ENCODE peak calls at places on chromosome 21, in ten cellular contexts. One of them, this sample, is unnamed.

GRCh38 chr21:31403596-31404333 is 59.7 kb upstream of the TIAM1 start:
- DNase-seq in thyroid gland: no peak
- DNase-seq in activated T-cell treated with anti-CD3 and anti-CD28 coated beads, Interleukin-2, amount 50 U/mL, for 72 hours: no peak
- DNase-seq in T-cell: no peak
- DNase-seq in NCI-H510A: no peak
- DNase-seq in GOT3: no peak
- DNase-seq in head of caudate nucleus: no peak
- DNase-seq in activated CD4-positive, alpha-beta T cell treated with anti-CD3 and anti-CD28 coated beads for 36 hours: no peak
- DNase-seq in HEK293T: peak
- DNase-seq in left colon: no peak
- DNase-seq in this sample: no peak

GRCh38 chr21:34593423-34593822 is 21.5 kb downstream of the RCAN1 start:
- DNase-seq in thyroid gland: no peak
- DNase-seq in activated T-cell treated with anti-CD3 and anti-CD28 coated beads, Interleukin-2, amount 50 U/mL, for 72 hours: no peak
- DNase-seq in T-cell: no peak
- DNase-seq in NCI-H510A: peak
- DNase-seq in GOT3: no peak
- DNase-seq in head of caudate nucleus: no peak
- DNase-seq in activated CD4-positive, alpha-beta T cell treated with anti-CD3 and anti-CD28 coated beads for 36 hours: no peak
- DNase-seq in HEK293T: no peak
- DNase-seq in left colon: no peak
- DNase-seq in this sample: no peak

GRCh38 chr21:41825216-41825615 is 53.9 kb downstream of the PRDM15 start:
- DNase-seq in thyroid gland: no peak
- DNase-seq in activated T-cell treated with anti-CD3 and anti-CD28 coated beads, Interleukin-2, amount 50 U/mL, for 72 hours: no peak
- DNase-seq in T-cell: no peak
- DNase-seq in NCI-H510A: peak
- DNase-seq in GOT3: no peak
- DNase-seq in head of caudate nucleus: no peak
- DNase-seq in activated CD4-positive, alpha-beta T cell treated with anti-CD3 and anti-CD28 coated beads for 36 hours: no peak
- DNase-seq in HEK293T: no peak
- DNase-seq in left colon: no peak
- DNase-seq in this sample: no peak

GRCh38 chr21:26909972-26910371 is 56.9 kb downstream of the ADAMTS5 start:
- DNase-seq in thyroid gland: peak
- DNase-seq in activated T-cell treated with anti-CD3 and anti-CD28 coated beads, Interleukin-2, amount 50 U/mL, for 72 hours: no peak
- DNase-seq in T-cell: no peak
- DNase-seq in NCI-H510A: no peak
- DNase-seq in GOT3: no peak
- DNase-seq in head of caudate nucleus: no peak
- DNase-seq in activated CD4-positive, alpha-beta T cell treated with anti-CD3 and anti-CD28 coated beads for 36 hours: no peak
- DNase-seq in HEK293T: no peak
- DNase-seq in left colon: no peak
- DNase-seq in this sample: no peak

GRCh38 chr21:32382108-32382601 is 10.7 kb downstream of the URB1 start:
- DNase-seq in thyroid gland: no peak
- DNase-seq in activated T-cell treated with anti-CD3 and anti-CD28 coated beads, Interleukin-2, amount 50 U/mL, for 72 hours: no peak
- DNase-seq in T-cell: no peak
- DNase-seq in NCI-H510A: no peak
- DNase-seq in GOT3: no peak
- DNase-seq in head of caudate nucleus: no peak
- DNase-seq in activated CD4-positive, alpha-beta T cell treated with anti-CD3 and anti-CD28 coated beads for 36 hours: no peak
- DNase-seq in HEK293T: no peak
- DNase-seq in left colon: no peak
- DNase-seq in this sample: no peak

GRCh38 chr21:38903578-38904193 is 98.0 kb downstream of the ETS2 start:
- DNase-seq in thyroid gland: no peak
- DNase-seq in activated T-cell treated with anti-CD3 and anti-CD28 coated beads, Interleukin-2, amount 50 U/mL, for 72 hours: no peak
- DNase-seq in T-cell: no peak
- DNase-seq in NCI-H510A: no peak
- DNase-seq in GOT3: no peak
- DNase-seq in head of caudate nucleus: no peak
- DNase-seq in activated CD4-positive, alpha-beta T cell treated with anti-CD3 and anti-CD28 coated beads for 36 hours: no peak
- DNase-seq in HEK293T: no peak
- DNase-seq in left colon: no peak
- DNase-seq in this sample: no peak

GRCh38 chr21:20459838-20460237 is 538.4 kb upstream of the NCAM2 start:
- DNase-seq in thyroid gland: no peak
- DNase-seq in activated T-cell treated with anti-CD3 and anti-CD28 coated beads, Interleukin-2, amount 50 U/mL, for 72 hours: no peak
- DNase-seq in T-cell: no peak
- DNase-seq in NCI-H510A: no peak
- DNase-seq in GOT3: no peak
- DNase-seq in head of caudate nucleus: no peak
- DNase-seq in activated CD4-positive, alpha-beta T cell treated with anti-CD3 and anti-CD28 coated beads for 36 hours: no peak
- DNase-seq in HEK293T: no peak
- DNase-seq in left colon: no peak
- DNase-seq in this sample: no peak

GRCh38 chr21:37921091-37921490 is 4.8 kb upstream of the KCNJ6 start:
- DNase-seq in thyroid gland: no peak
- DNase-seq in activated T-cell treated with anti-CD3 and anti-CD28 coated beads, Interleukin-2, amount 50 U/mL, for 72 hours: no peak
- DNase-seq in T-cell: no peak
- DNase-seq in NCI-H510A: no peak
- DNase-seq in GOT3: no peak
- DNase-seq in head of caudate nucleus: no peak
- DNase-seq in activated CD4-positive, alpha-beta T cell treated with anti-CD3 and anti-CD28 coated beads for 36 hours: no peak
- DNase-seq in HEK293T: no peak
- DNase-seq in left colon: no peak
- DNase-seq in this sample: no peak

GRCh38 chr21:45950740-45951515 is 30.6 kb upstream of the COL6A1 start:
- DNase-seq in thyroid gland: peak
- DNase-seq in activated T-cell treated with anti-CD3 and anti-CD28 coated beads, Interleukin-2, amount 50 U/mL, for 72 hours: no peak
- DNase-seq in T-cell: no peak
- DNase-seq in NCI-H510A: peak
- DNase-seq in GOT3: no peak
- DNase-seq in head of caudate nucleus: no peak
- DNase-seq in activated CD4-positive, alpha-beta T cell treated with anti-CD3 and anti-CD28 coated beads for 36 hours: no peak
- DNase-seq in HEK293T: no peak
- DNase-seq in left colon: peak
- DNase-seq in this sample: no peak

This sample was measured in SW 1271.